ENCODE peak calls at places on chromosomes 11 and 22, in five cellular contexts. I is naive thymus-derived CD4-positive, alpha-beta T cell; A is fibroblast of lung; R is IMR-90; X is GM23248. P is an unnamed sample.
A peak's percentile ranks its signal among the peaks of the same experiment; 100 is the strongest.

GRCh38 chr11:82756765-82757650 is 23.3 kb upstream of the FAM181B start:
- DNase-seq in I (peak; percentile 28), A (no peak), R (no peak), X (no peak), P (no peak)

GRCh38 chr11:111312076-111312475 is 13.7 kb downstream of the POU2AF3 start:
- DNase-seq in I (no peak), A (no peak), R (no peak), X (no peak), P (no peak)

GRCh38 chr11:79498681-79499080 is 57.9 kb upstream of the TENM4 start:
- DNase-seq in I (no peak), A (no peak), R (no peak), X (peak; percentile 41), P (no peak)

GRCh38 chr11:115279831-115280761 is 224.1 kb downstream of the CADM1 start:
- DNase-seq in I (no peak), A (peak; percentile 42), R (peak; percentile 91), X (no peak), P (no peak)

GRCh38 chr22:50573491-50574382 is 4.5 kb downstream of the CPT1B start:
- DNase-seq in I (no peak), A (no peak), R (no peak), X (no peak), P (no peak)

GRCh38 chr11:106133529-106133928 is 56.1 kb downstream of the AASDHPPT start:
- DNase-seq in I (no peak), A (peak; percentile 26), R (no peak), X (peak; percentile 7), P (no peak)

GRCh38 chr11:45288395-45288794 is 2.3 kb upstream of the SYT13 start:
- DNase-seq in I (no peak), A (no peak), R (no peak), X (no peak), P (no peak)

GRCh38 chr11:103532133-103532788 is 423.0 kb downstream of the DYNC2H1 start:
- DNase-seq in I (no peak), A (peak; percentile 71), R (peak; percentile 79), X (peak; percentile 84), P (no peak)

GRCh38 chr11:38819986-38820385 is 2221.9 kb upstream of the RAG2 start:
- DNase-seq in I (no peak), A (no peak), R (no peak), X (no peak), P (no peak)

GRCh38 chr11:38818720-38819119 is 2220.7 kb upstream of the RAG2 start:
- DNase-seq in I (no peak), A (no peak), R (peak; percentile 0), X (no peak), P (no peak)

GRCh38 chr11:38824573-38824972 is 2226.5 kb upstream of the RAG2 start:
- DNase-seq in I (no peak), A (peak; percentile 12), R (peak; percentile 19), X (peak; percentile 0), P (no peak)
- H3K9me3 ChIP-seq in I (no peaks in the 10 kb centered on the region), A (no peaks in the 10 kb centered on the region), R (peaks cover 2% of the 10 kb centered on the region), X (peaks cover 3% of the 10 kb centered on the region), P (peaks cover 2% of the 10 kb centered on the region)

DNA sequence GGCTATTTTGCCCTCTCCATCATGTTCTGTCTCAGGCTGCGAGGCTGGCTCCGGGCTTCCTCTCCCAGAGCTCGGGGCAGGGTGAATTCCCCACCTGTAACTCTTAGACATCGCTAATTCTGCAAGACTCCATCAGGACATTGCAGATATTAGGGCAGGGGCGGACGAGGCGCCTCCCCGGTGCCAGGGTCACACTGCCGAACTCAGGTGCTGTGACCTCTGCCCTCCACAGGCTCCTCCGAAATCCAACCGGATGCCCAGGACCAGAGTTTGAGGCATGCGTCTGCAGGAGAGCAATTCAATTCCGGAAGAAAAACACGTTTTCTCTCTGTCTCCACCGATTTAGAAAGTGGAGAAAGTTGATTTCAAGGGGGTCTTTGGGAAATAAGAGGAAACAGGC is 542.7 kb downstream of the BRD1 start:
- DNase-seq in I (no peak), A (no peak), R (no peak), X (no peak), P (no peak)
- H3K9me3 ChIP-seq in I (no peaks in the 10 kb centered on the region), A (no peaks in the 10 kb centered on the region), R (peaks cover 48% of the 10 kb centered on the region), X (no peaks in the 10 kb centered on the region), P (no peaks in the 10 kb centered on the region)

GRCh38 chr11:70046089-70046488 is 32.0 kb upstream of the ANO1 start:
- DNase-seq in I (no peak), A (no peak), R (no peak), X (no peak), P (no peak)

GRCh38 chr11:70048279-70049024 is 29.7 kb upstream of the ANO1 start:
- DNase-seq in I (no peak), A (no peak), R (no peak), X (peak; percentile 10), P (no peak)

GRCh38 chr11:70040452-70040851 is 37.7 kb upstream of the ANO1 start:
- DNase-seq in I (no peak), A (no peak), R (no peak), X (no peak), P (no peak)

GRCh38 chr11:70040869-70041501 is 37.1 kb upstream of the ANO1 start:
- DNase-seq in I (no peak), A (no peak), R (no peak), X (no peak), P (no peak)

GRCh38 chr11:70043482-70043881 is 34.6 kb upstream of the ANO1 start:
- DNase-seq in I (no peak), A (no peak), R (no peak), X (no peak), P (no peak)
- H3K9me3 ChIP-seq in I (no peaks in the 10 kb centered on the region), A (no peaks in the 10 kb centered on the region), R (peaks cover 25% of the 10 kb centered on the region), X (no peaks in the 10 kb centered on the region), P (no peaks in the 10 kb centered on the region)

GRCh38 chr22:49328630-49329405 is 498.9 kb downstream of the BRD1 start:
- DNase-seq in I (no peak), A (no peak), R (no peak), X (no peak), P (no peak)

GRCh38 chr22:49326558-49326957 is 501.1 kb downstream of the BRD1 start:
- DNase-seq in I (no peak), A (no peak), R (no peak), X (no peak), P (no peak)

GRCh38 chr22:49328076-49328475 is 499.6 kb downstream of the BRD1 start:
- DNase-seq in I (no peak), A (no peak), R (no peak), X (no peak), P (no peak)

GRCh38 chr22:49325531-49326395 is 501.9 kb downstream of the BRD1 start:
- DNase-seq in I (no peak), A (no peak), R (no peak), X (no peak), P (no peak)

DNA sequence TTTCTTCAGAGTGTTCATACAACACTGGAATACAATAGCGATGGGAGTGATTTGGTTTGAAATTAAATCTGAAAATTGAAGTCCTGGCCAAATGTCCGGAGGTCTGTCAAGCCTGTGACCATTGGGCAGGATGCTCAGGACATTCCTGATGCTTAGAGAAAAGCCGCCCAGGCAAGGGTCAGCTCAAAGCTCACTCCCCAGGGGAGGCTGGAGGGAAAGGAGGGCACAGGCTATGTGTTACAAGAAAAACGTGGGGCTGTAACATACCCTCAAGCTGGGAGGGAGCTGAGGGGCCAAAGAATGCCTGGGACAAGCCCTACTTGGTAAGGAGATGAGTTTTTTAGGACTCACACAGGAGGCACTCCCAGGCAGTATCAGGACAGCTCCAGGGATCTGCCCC is 500.3 kb downstream of the BRD1 start:
- DNase-seq in I (no peak), A (no peak), R (no peak), X (no peak), P (no peak)
- H3K9me3 ChIP-seq in I (no peaks in the 10 kb centered on the region), A (no peaks in the 10 kb centered on the region), R (peaks cover 73% of the 10 kb centered on the region), X (no peaks in the 10 kb centered on the region), P (no peaks in the 10 kb centered on the region)

GRCh38 chr22:48745842-48746788 is 1081.6 kb downstream of the BRD1 start:
- DNase-seq in I (no peak), A (no peak), R (no peak), X (no peak), P (no peak)
- H3K9me3 ChIP-seq in I (no peaks in the 10 kb centered on the region), A (no peaks in the 10 kb centered on the region), R (peaks cover 76% of the 10 kb centered on the region), X (no peaks in the 10 kb centered on the region), P (no peaks in the 10 kb centered on the region)

DNA sequence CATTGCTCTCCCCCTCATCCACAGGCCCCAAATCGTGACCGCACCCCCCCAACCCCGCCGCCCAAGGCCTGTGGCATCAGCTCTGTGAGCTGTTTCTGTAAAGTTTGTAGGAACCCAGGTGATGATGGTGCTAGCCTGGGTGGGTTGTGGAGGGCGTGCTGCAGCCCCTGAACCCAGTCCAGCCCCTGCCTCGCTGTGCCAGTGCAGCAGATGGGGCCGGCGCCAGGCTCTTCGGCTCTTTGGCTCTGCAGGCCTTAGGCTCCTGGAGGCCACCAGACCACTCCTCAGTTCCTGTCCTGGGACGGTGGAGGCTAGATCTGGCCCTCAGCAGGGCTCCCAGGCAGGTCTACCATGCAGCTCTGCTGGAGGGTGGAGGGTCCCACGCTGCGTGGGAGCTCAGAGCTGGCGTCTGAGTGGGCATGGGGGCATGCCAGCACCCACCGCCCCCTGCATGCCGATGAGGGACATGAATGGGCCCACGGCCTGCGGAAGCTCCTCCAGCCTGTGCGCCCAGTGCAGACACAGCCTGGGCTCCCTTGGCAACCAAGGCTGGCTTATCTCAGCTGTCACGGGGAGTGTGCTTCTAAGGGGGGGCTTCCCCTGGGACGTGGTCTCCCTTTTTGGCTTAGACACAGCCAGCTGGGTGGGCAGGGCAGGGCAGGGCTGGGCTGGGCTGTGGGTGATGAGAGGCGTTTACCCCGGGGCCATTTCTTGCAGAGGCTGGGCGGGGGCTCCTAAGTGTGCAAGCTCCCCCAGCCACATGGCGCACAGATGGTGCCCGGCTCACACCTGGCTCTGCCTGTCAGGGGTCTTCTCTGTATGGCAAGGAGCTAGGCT is 1187.6 kb downstream of the BRD1 start:
- DNase-seq in I (no peak), A (no peak), R (no peak), X (no peak), P (no peak)
- H3K9me3 ChIP-seq in I (no peaks in the 10 kb centered on the region), A (no peaks in the 10 kb centered on the region), R (peaks cover 57% of the 10 kb centered on the region), X (no peaks in the 10 kb centered on the region), P (no peaks in the 10 kb centered on the region)

P was measured in T-helper 17 cell.